ENCODE peak calls at places on chromosomes 6 and 20, in five cellular contexts. D is IMR-90, X is SK-N-SH, U is K562, A is GM12878. N is an unnamed sample.

GRCh38 chr20:34549291-34549928 is 9.1 kb upstream of the MAP1LC3A start:
- DNase-seq in A (no peak), X (no peak), U (no peak), D (peak), N (peak)

GRCh38 chr6:111980168-111980567 is 73.7 kb upstream of the CCN6 start:
- DNase-seq in D (peak), U (no peak), A (no peak), X (no peak), N (no peak)

GRCh38 chr6:36309212-36309611 is 27.5 kb downstream of the BNIP5 start:
- DNase-seq in U (no peak), A (no peak), X (no peak), D (no peak), N (no peak)

GRCh38 chr6:53611342-53611741 is 54.2 kb downstream of the KLHL31 start:
- DNase-seq in X (no peak), A (no peak), D (peak), U (no peak), N (no peak)

GRCh38 chr6:143128346-143129015 is 67.8 kb downstream of the AIG1 start:
- DNase-seq in A (no peak), X (no peak), U (no peak), D (no peak), N (no peak)

GRCh38 chr6:34035704-34036356 is 110.1 kb downstream of the GRM4 start:
- DNase-seq in U (no peak), A (no peak), X (no peak), D (no peak), N (no peak)

GRCh38 chr20:10078403-10078802 is 43.6 kb downstream of the ANKEF1 start:
- DNase-seq in A (no peak), U (no peak), D (no peak), X (no peak), N (no peak)

GRCh38 chr20:10802201-10802600 is 128.4 kb upstream of the JAG1 start:
- DNase-seq in A (no peak), U (no peak), D (peak), X (no peak), N (no peak)

GRCh38 chr20:25058051-25058796 is at the start of gene ACSS1:
- DNase-seq in D (peak), X (peak), A (peak), U (peak), N (peak)

GRCh38 chr6:119137194-119138072 is 59.0 kb upstream of the FAM184A start:
- DNase-seq in X (no peak), U (peak), A (no peak), D (peak), N (no peak)

GRCh38 chr20:61507778-61508177 is 255.7 kb downstream of the CDH4 start:
- DNase-seq in U (no peak), D (no peak), A (no peak), X (no peak), N (no peak)

GRCh38 chr6:110682460-110682853 is 132.8 kb downstream of the CDK19 start:
- DNase-seq in D (peak), U (peak), A (peak), X (peak), N (peak)

GRCh38 chr6:170062209-170062903 is 228.5 kb downstream of the DLL1 start:
- DNase-seq in X (no peak), A (no peak), D (no peak), U (no peak), N (no peak)

GRCh38 chr20:36454664-36455427 is 86.5 kb upstream of the MYL9 start:
- DNase-seq in D (no peak), A (no peak), X (no peak), U (no peak), N (no peak)

GRCh38 chr20:35283441-35284266 is 918 bp downstream of the EIF6 start:
- DNase-seq in U (no peak), A (no peak), X (no peak), D (no peak), N (no peak)

GRCh38 chr6:159833997-159834601 is 34.0 kb downstream of the PNLDC1 start:
- DNase-seq in A (no peak), X (no peak), U (no peak), D (no peak), N (no peak)

GRCh38 chr6:161136655-161137054 is 137.2 kb downstream of the AGPAT4 start:
- DNase-seq in D (no peak), U (no peak), X (no peak), A (no peak), N (no peak)
- TF ChIP-seq RCOR1 in D (no peak), U (no peak), X (no peak), A (no peak), N (no peak)

DNA sequence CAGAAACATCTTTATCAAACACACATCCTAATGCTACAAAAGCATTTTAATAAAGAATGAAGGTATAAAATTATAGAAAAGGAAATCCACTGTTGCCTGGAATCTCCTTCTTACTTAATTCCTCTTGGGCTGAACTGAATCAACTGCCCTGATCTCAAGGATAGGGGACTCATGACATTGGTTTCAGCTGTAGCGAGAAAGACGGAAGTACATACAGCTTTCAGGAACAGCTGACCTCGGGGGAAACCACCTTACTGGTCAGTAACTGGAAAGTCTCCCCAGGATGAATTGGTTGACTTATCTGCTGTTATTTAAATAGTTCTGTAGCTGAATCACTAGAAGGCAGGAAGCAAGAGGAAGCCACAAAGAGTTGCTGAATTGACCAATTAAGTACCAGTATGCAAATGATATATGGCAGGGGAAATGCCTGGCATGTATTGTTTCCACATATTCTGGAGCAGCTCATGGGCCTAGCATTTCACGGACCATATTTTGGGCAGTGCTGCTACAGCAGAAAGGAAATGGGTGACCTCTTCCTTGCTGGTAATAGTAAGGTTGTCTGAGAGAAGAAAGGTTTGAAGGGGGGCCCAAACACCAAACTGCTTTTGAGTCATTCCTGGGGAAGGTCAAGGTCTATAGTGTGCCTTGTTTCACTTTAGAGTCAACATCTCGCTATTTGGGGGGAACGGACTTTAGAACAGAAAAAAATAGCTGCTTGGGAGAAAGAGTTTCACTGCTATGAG is 43.7 kb upstream of the MAP7 start:
- DNase-seq in A (peak), D (peak), U (no peak), X (no peak), N (peak)
- H3K4me2 ChIP-seq in A (peak), D (peak), U (no peak), X (peak), N (peak)

DNA sequence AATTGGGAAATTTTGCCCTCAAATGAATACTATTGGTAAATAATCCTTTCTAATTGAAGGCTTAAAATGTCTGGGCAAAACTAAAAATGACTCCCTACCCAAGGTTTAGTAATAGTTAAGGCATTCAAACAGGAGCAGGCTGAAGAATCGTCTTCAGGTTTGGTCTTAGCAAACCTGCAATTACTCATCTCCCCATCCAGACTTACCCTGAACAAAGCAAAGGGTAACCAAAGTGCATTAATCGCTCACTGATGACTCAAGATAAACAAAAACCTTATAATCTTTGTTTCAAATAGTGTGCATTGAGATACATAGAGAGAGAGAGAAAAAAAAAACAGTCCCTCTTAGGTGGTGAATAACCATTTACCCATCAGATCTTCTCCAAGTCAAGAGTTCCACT is 225.5 kb downstream of the BMP2 start:
- DNase-seq in A (no peak), U (no peak), D (no peak), X (no peak), N (peak)
- H3K4me3 ChIP-seq in A (no peak), U (no peak), D (no peak), X (no peak), N (no peak)

DNA sequence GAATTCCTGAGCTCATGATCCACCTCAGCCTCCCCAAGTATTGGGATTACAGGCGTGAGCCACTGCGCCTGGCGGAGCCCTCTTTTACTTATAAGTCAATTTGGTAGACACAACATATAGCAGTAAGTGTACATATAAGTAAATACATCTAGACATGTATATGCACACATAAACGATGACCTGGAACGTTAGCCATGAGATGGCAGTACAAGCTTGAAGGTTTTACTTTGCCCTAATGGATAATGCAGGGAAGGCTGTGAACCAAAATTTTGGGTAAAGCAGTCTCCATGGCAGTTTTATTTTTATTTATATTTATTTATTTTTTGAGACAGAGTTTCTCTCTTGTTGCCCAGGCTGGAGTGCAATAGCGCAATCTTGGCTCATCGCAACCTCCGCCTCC is 2.4 kb upstream of the GNMT start:
- DNase-seq in U (no peak), X (no peak), D (no peak), A (no peak), N (no peak)
- TF ChIP-seq RCOR1 in U (no peak), X (no peak), D (no peak), A (no peak), N (no peak)

DNA sequence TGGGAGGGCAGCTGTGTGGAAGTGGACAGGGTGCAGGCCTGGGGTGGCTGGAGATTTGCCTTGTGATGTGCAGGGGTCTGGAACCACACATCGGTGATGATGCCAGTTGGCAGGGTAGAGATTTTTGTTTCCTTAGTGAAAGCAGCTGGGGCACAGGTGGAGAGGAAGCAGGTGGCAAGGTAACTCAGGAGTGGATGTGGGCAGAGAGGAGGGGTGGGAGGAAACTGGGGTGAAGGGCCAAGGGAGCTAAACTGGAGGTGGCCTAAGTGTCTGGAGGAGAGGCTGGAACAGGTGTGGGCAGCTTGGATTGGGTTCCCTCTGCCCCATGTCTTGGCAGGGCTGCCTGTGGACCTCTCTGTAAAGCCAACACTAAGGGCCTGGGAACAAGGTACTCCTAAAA is 4.7 kb upstream of the SCUBE3 start:
- DNase-seq in X (no peak), U (no peak), A (no peak), D (no peak), N (no peak)
- H3K4me2 ChIP-seq in X (no peak), U (no peak), A (no peak), D (no peak), N (no peak)

GRCh38 chr20:3797226-3797545 is 1.1 kb downstream of the CDC25B start:
- DNase-seq in A (no peak), D (no peak), U (no peak), X (peak), N (no peak)
- H3K4me3 ChIP-seq in A (peak), D (peak), U (peak), X (peak), N (peak)

DNA sequence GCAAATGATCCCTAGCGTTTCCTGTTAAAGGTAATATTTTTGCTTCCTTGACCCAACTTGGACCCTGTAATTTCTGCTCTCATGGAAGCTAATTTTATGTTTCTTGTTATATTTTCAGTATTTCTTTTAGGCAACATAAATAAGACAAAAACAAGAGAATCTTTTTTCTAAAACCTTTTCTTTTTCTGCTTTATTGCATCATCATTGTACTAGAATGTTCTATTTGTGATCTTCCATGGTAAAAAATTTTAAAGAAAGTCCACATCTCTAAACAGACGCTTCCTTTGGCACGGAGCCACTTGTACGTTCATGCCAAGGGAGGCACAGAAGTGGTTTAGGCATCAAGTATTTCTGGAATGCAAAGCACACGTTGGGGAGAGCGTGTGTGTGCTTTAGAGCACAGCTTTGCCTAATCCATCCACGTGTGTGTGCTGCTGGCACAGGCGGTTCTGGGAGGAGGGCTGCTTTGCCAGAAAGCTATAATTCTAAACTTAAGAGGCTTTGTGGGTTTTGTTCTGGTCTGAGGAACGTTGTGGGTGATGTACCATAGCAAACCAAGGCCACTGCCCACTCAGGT is 98.3 kb downstream of the SASH1 start:
- DNase-seq in D (peak), X (no peak), U (no peak), A (no peak), N (peak)
- TF ChIP-seq RCOR1 in D (no peak), X (no peak), U (no peak), A (no peak), N (no peak)